ENCODE peak calls at places on chromosomes 5 and 9, in eight cellular contexts. P is OCI-LY7; S is stimulated activated naive CD4-positive, alpha-beta T cell; L is activated naive CD8-positive, alpha-beta T cell treated with anti-CD3 and anti-CD28 coated beads, Interleukin-2, amount 50 U/mL, for 16 hours; A is fibroblast of the aortic adventitia; Q is EL; Z is stromal cell of bone marrow; C is iris pigment epithelial cell. J is an unnamed sample.

GRCh38 chr5:78242001-78242400 is 52.5 kb downstream of the AP3B1 start:
- DNase-seq in P (no peak), S (no peak), L (no peak), A (no peak), Q (no peak), Z (no peak), C (no peak), J (no peak)

GRCh38 chr5:34007116-34007674 is 655 bp downstream of the AMACR start:
- DNase-seq in P (no peak), S (no peak), L (no peak), A (peak; percentile 22), Q (peak; percentile 22), Z (no peak), C (peak; percentile 17), J (no peak)

GRCh38 chr5:173245319-173246134 is 10.5 kb upstream of the NKX2-5 start:
- DNase-seq in P (no peak), S (no peak), L (no peak), A (no peak), Q (no peak), Z (no peak), C (no peak), J (no peak)

GRCh38 chr5:32712463-32713395 is 1.6 kb downstream of the NPR3 start:
- DNase-seq in P (no peak), S (no peak), L (no peak), A (peak; percentile 57), Q (peak; percentile 58), Z (no peak), C (peak; percentile 35), J (no peak)

GRCh38 chr5:157390179-157390923 is 69.7 kb upstream of the NIPAL4 start:
- DNase-seq in P (no peak), S (no peak), L (no peak), A (peak; percentile 57), Q (peak; percentile 97), Z (peak; percentile 75), C (peak; percentile 88), J (no peak)

GRCh38 chr5:11903121-11903613 is 1.1 kb downstream of the CTNND2 start:
- DNase-seq in P (no peak), S (no peak), L (no peak), A (no peak), Q (no peak), Z (no peak), C (no peak), J (no peak)

GRCh38 chr9:80571953-80572352 is 1000.2 kb downstream of the TLE4 start:
- DNase-seq in P (no peak), S (no peak), L (no peak), A (no peak), Q (no peak), Z (no peak), C (no peak), J (no peak)

GRCh38 chr5:155049569-155050383 is 36.2 kb downstream of the KIF4B start:
- DNase-seq in P (peak; percentile 11), S (no peak), L (no peak), A (peak; percentile 4), Q (peak; percentile 2), Z (no peak), C (peak; percentile 26), J (no peak)

GRCh38 chr5:120479066-120479465 is 15.0 kb downstream of the PRR16 start:
- DNase-seq in P (no peak), S (no peak), L (no peak), A (peak; percentile 25), Q (peak; percentile 42), Z (no peak), C (peak; percentile 72), J (no peak)

GRCh38 chr9:91431485-91431884 is 7.9 kb upstream of the NFIL3 start:
- DNase-seq in P (no peak), S (no peak), L (no peak), A (no peak), Q (no peak), Z (no peak), C (no peak), J (no peak)

GRCh38 chr5:136197462-136198142 is 4.6 kb upstream of the SMIM32 start:
- DNase-seq in P (no peak), S (no peak), L (no peak), A (no peak), Q (no peak), Z (no peak), C (no peak), J (no peak)

GRCh38 chr5:148998174-148998797 is 64.6 kb downstream of the SH3TC2 start:
- DNase-seq in P (peak; percentile 65), S (no peak), L (no peak), A (peak; percentile 81), Q (peak; percentile 73), Z (no peak), C (peak; percentile 69), J (peak; percentile 57)

GRCh38 chr5:38257236-38258036 is 923 bp upstream of the EGFLAM start:
- DNase-seq in P (no peak), S (no peak), L (no peak), A (no peak), Q (no peak), Z (no peak), C (no peak), J (no peak)

GRCh38 chr5:90558344-90559192 is at the start of gene ADGRV1:
- DNase-seq in P (no peak), S (no peak), L (no peak), A (peak; percentile 30), Q (peak; percentile 37), Z (peak; percentile 6), C (peak; percentile 29), J (peak; percentile 33)

GRCh38 chr9:4666042-4666699 is at the start of gene SPATA6L:
- DNase-seq in P (no peak), S (peak; percentile 53), L (no peak), A (peak; percentile 40), Q (peak; percentile 63), Z (no peak), C (peak; percentile 50), J (peak; percentile 57)

GRCh38 chr5:34054330-34054729 is 11.3 kb upstream of the C1QTNF3 start:
- DNase-seq in P (no peak), S (no peak), L (no peak), A (no peak), Q (no peak), Z (no peak), C (no peak), J (no peak)

GRCh38 chr5:23506329-23507236 is 826 bp upstream of the PRDM9 start:
- DNase-seq in P (no peak), S (no peak), L (no peak), A (no peak), Q (no peak), Z (no peak), C (peak; percentile 4), J (peak; percentile 2)

GRCh38 chr5:1107167-1108007 is 4.5 kb downstream of the SLC12A7 start:
- DNase-seq in P (peak; percentile 37), S (no peak), L (no peak), A (no peak), Q (no peak), Z (no peak), C (no peak), J (no peak)

GRCh38 chr9:2231831-2232230 is 216.7 kb downstream of the SMARCA2 start:
- DNase-seq in P (no peak), S (no peak), L (no peak), A (peak; percentile 92), Q (peak; percentile 61), Z (peak; percentile 89), C (peak; percentile 65), J (no peak)

J was measured in RPMI8226.